ENCODE peak calls at places on chromosomes 3 and 15, in nine cellular contexts. N is stimulated activated CD4-positive, alpha-beta T cell treated with anti-CD3 and anti-CD28 coated beads, Interleukin-2, amount 100 ng/mL, for 24 hours; F is lower leg skin; W is activated T-cell treated with anti-CD3 and anti-CD28 coated beads for 4 hours; Q is kidney epithelial cell; H is cardiac muscle cell; B is CD8-positive, alpha-beta memory T cell; Z is posterior cingulate gyrus; R is EH. V is an unnamed sample.

GRCh38 chr15:57306305-57306943 is 69.9 kb upstream of the CGNL1 start:
- DNase-seq in W (peak; percentile 77), N (peak; percentile 93), B (peak; percentile 70), R (peak; percentile 72), Z (peak; percentile 91), Q (no peak), H (peak; percentile 85), F (peak; percentile 97), V (peak; percentile 83)

GRCh38 chr3:16203031-16203430 is 28.6 kb downstream of the GALNT15 start:
- DNase-seq in R (peak; percentile 77), Z (no peak), F (no peak), W (no peak), Q (peak; percentile 38), N (no peak), B (no peak), H (no peak), V (no peak)

GRCh38 chr3:146300756-146301155 is 49.9 kb upstream of the PLSCR4 start:
- DNase-seq in R (no peak), F (no peak), B (no peak), Q (no peak), H (no peak), W (no peak), Z (no peak), N (no peak), V (no peak)

GRCh38 chr3:127787071-127787490 is 35.2 kb downstream of the MGLL start:
- DNase-seq in Q (no peak), Z (peak; percentile 87), B (no peak), R (no peak), N (no peak), H (no peak), W (no peak), F (peak; percentile 89), V (no peak)

GRCh38 chr3:10228248-10228950 is 19.9 kb upstream of the TATDN2 start:
- DNase-seq in H (no peak), N (peak; percentile 53), F (no peak), W (no peak), R (peak; percentile 56), Q (no peak), Z (no peak), B (no peak), V (no peak)

GRCh38 chr15:67542192-67542461 is 376 bp upstream of the MAP2K5 start:
- DNase-seq in B (no peak), N (no peak), R (no peak), W (peak; percentile 1), Q (no peak), H (no peak), Z (no peak), F (no peak), V (no peak)

GRCh38 chr15:66454143-66454542 is 43.4 kb downstream of the SNAPC5 start:
- DNase-seq in W (no peak), N (no peak), Z (no peak), F (no peak), R (peak; percentile 23), Q (no peak), B (no peak), H (no peak), V (no peak)

GRCh38 chr3:111749171-111750170 is 109.6 kb upstream of the PHLDB2 start:
- DNase-seq in Z (no peak), W (no peak), N (no peak), B (no peak), R (no peak), H (no peak), Q (no peak), F (no peak), V (no peak)

GRCh38 chr3:11567516-11568467 is 75.9 kb downstream of the VGLL4 start:
- DNase-seq in F (peak; percentile 90), W (no peak), R (peak; percentile 89), B (no peak), Z (no peak), H (no peak), N (no peak), Q (peak; percentile 74), V (no peak)

GRCh38 chr15:42932833-42933515 is 12.4 kb upstream of the TTBK2 start:
- DNase-seq in R (no peak), N (no peak), H (no peak), Q (no peak), F (no peak), Z (no peak), W (no peak), B (no peak), V (no peak)

GRCh38 chr3:174725303-174725702 is 133.8 kb upstream of the NAALADL2 start:
- DNase-seq in Z (no peak), F (no peak), R (no peak), W (no peak), Q (no peak), N (no peak), B (no peak), H (no peak), V (no peak)

GRCh38 chr15:42759093-42759492 is 22.2 kb upstream of the CDAN1 start:
- DNase-seq in H (no peak), Q (no peak), W (no peak), R (no peak), B (no peak), N (no peak), Z (no peak), F (no peak), V (no peak)

GRCh38 chr3:158260392-158260791 is 150.5 kb downstream of the RSRC1 start:
- DNase-seq in B (no peak), N (no peak), Q (no peak), H (peak; percentile 6), Z (no peak), W (no peak), F (no peak), R (no peak), V (peak; percentile 4)

V was measured in NCI-H510A.